ENCODE peak calls at places on chromosomes 11 and 22, in five cellular contexts. One of them, this sample, is unnamed. For H3K27me3, the result is how much of the 10 kb centered on the place peaks cover.

GRCh38 chr11:959608-960007 is 33.9 kb downstream of the AP2A2 start:
- DNase-seq in psoas muscle: no peak
- DNase-seq in lung: no peak
- DNase-seq in neural progenitor cell: no peak
- DNase-seq in esophagus squamous epithelium: no peak
- DNase-seq in this sample: no peak

GRCh38 chr11:69433741-69434140 is 47.7 kb upstream of the LINC01488 start:
- DNase-seq in lung: no peak
- DNase-seq in neural progenitor cell: no peak
- DNase-seq in psoas muscle: no peak
- DNase-seq in esophagus squamous epithelium: no peak
- DNase-seq in this sample: no peak

GRCh38 chr11:128548655-128549255 is 38.6 kb downstream of the ETS1 start:
- DNase-seq in neural progenitor cell: peak
- DNase-seq in lung: peak
- DNase-seq in psoas muscle: peak
- DNase-seq in esophagus squamous epithelium: no peak
- DNase-seq in this sample: peak

GRCh38 chr11:134339756-134340155 is 8.0 kb downstream of the GLB1L2 start:
- DNase-seq in neural progenitor cell: no peak
- DNase-seq in psoas muscle: no peak
- DNase-seq in esophagus squamous epithelium: no peak
- DNase-seq in lung: peak
- DNase-seq in this sample: no peak

GRCh38 chr11:68106165-68106940 is 14.8 kb downstream of the CHKA start:
- DNase-seq in lung: no peak
- DNase-seq in psoas muscle: no peak
- DNase-seq in esophagus squamous epithelium: no peak
- DNase-seq in neural progenitor cell: no peak
- DNase-seq in this sample: no peak

GRCh38 chr11:44018127-44018521 is 29.7 kb upstream of the ACCSL start:
- DNase-seq in lung: no peak
- DNase-seq in esophagus squamous epithelium: no peak
- DNase-seq in neural progenitor cell: no peak
- DNase-seq in psoas muscle: no peak
- DNase-seq in this sample: no peak

GRCh38 chr11:70595452-70595851 is 197.1 kb downstream of the CTTN start:
- DNase-seq in psoas muscle: no peak
- DNase-seq in esophagus squamous epithelium: no peak
- DNase-seq in neural progenitor cell: no peak
- DNase-seq in lung: no peak
- DNase-seq in this sample: no peak

GRCh38 chr11:116990061-116990473 is 108.2 kb downstream of the SIK3 start:
- DNase-seq in lung: no peak
- DNase-seq in esophagus squamous epithelium: no peak
- DNase-seq in psoas muscle: no peak
- DNase-seq in neural progenitor cell: no peak
- DNase-seq in this sample: no peak

GRCh38 chr11:86954288-86955110 is 696 bp downstream of the FZD4 start:
- DNase-seq in psoas muscle: peak
- DNase-seq in lung: peak
- DNase-seq in esophagus squamous epithelium: no peak
- DNase-seq in neural progenitor cell: peak
- DNase-seq in this sample: peak

GRCh38 chr11:91446267-91446666 is 778.4 kb upstream of the FAT3 start:
- DNase-seq in esophagus squamous epithelium: no peak
- DNase-seq in psoas muscle: no peak
- DNase-seq in neural progenitor cell: no peak
- DNase-seq in lung: no peak
- DNase-seq in this sample: no peak

GRCh38 chr11:84824624-84825023 is 802.5 kb downstream of the DLG2 start:
- DNase-seq in psoas muscle: no peak
- DNase-seq in neural progenitor cell: no peak
- DNase-seq in esophagus squamous epithelium: no peak
- DNase-seq in lung: no peak
- DNase-seq in this sample: no peak

GRCh38 chr11:75873417-75874148 is 58.6 kb downstream of the UVRAG start:
- DNase-seq in lung: no peak
- DNase-seq in neural progenitor cell: peak
- DNase-seq in psoas muscle: no peak
- DNase-seq in esophagus squamous epithelium: no peak
- DNase-seq in this sample: no peak

GRCh38 chr11:105862736-105863367 is 159.2 kb downstream of the MSANTD4 start:
- DNase-seq in lung: no peak
- DNase-seq in psoas muscle: no peak
- DNase-seq in esophagus squamous epithelium: no peak
- DNase-seq in neural progenitor cell: peak
- DNase-seq in this sample: no peak

GRCh38 chr11:87463486-87464102 is 425.9 kb downstream of the TMEM135 start:
- DNase-seq in lung: no peak
- DNase-seq in esophagus squamous epithelium: no peak
- DNase-seq in psoas muscle: no peak
- DNase-seq in neural progenitor cell: peak
- DNase-seq in this sample: no peak

GRCh38 chr22:28316014-28316413 is 363.6 kb downstream of the TTC28 start:
- DNase-seq in esophagus squamous epithelium: no peak
- DNase-seq in lung: no peak
- DNase-seq in psoas muscle: no peak
- DNase-seq in neural progenitor cell: no peak
- DNase-seq in this sample: no peak

GRCh38 chr11:104873252-104873651 is 25.0 kb downstream of the CASP12 start:
- DNase-seq in lung: no peak
- DNase-seq in neural progenitor cell: no peak
- DNase-seq in esophagus squamous epithelium: no peak
- DNase-seq in psoas muscle: no peak
- DNase-seq in this sample: peak

GRCh38 chr22:39078329-39078728 is 1.3 kb downstream of the APOBEC3G start:
- DNase-seq in psoas muscle: no peak
- DNase-seq in esophagus squamous epithelium: no peak
- DNase-seq in lung: no peak
- DNase-seq in neural progenitor cell: no peak
- DNase-seq in this sample: no peak

GRCh38 chr11:117679464-117679863 is 117.6 kb downstream of the DSCAML1 start:
- DNase-seq in lung: no peak
- DNase-seq in psoas muscle: no peak
- DNase-seq in esophagus squamous epithelium: no peak
- DNase-seq in neural progenitor cell: no peak
- DNase-seq in this sample: no peak

GRCh38 chr11:60925685-60926267 is 1.5 kb downstream of the TMEM132A start:
- DNase-seq in lung: no peak
- DNase-seq in neural progenitor cell: no peak
- DNase-seq in psoas muscle: no peak
- DNase-seq in esophagus squamous epithelium: no peak
- DNase-seq in this sample: no peak

GRCh38 chr11:35127619-35128018 is 11.4 kb upstream of the CD44 start:
- DNase-seq in psoas muscle: no peak
- DNase-seq in neural progenitor cell: no peak
- DNase-seq in lung: no peak
- DNase-seq in esophagus squamous epithelium: no peak
- DNase-seq in this sample: no peak

GRCh38 chr11:96061730-96062524 is 138.0 kb upstream of the MTMR2 start:
- DNase-seq in lung: no peak
- DNase-seq in esophagus squamous epithelium: no peak
- DNase-seq in neural progenitor cell: no peak
- DNase-seq in psoas muscle: no peak
- DNase-seq in this sample: no peak

GRCh38 chr22:32850591-32851517 is 49.3 kb downstream of the TIMP3 start:
- DNase-seq in lung: peak
- DNase-seq in psoas muscle: peak
- DNase-seq in esophagus squamous epithelium: no peak
- DNase-seq in neural progenitor cell: no peak
- DNase-seq in this sample: no peak

GRCh38 chr22:20112623-20113511 is 3.0 kb upstream of the RANBP1 start:
- DNase-seq in psoas muscle: peak
- DNase-seq in neural progenitor cell: no peak
- DNase-seq in esophagus squamous epithelium: no peak
- DNase-seq in lung: no peak
- DNase-seq in this sample: no peak

GRCh38 chr11:131889146-131889577 is 518.7 kb downstream of the NTM start:
- DNase-seq in lung: no peak
- DNase-seq in psoas muscle: no peak
- DNase-seq in esophagus squamous epithelium: no peak
- DNase-seq in neural progenitor cell: peak
- DNase-seq in this sample: no peak

GRCh38 chr11:87355614-87356013 is 317.9 kb downstream of the TMEM135 start:
- DNase-seq in esophagus squamous epithelium: no peak
- DNase-seq in neural progenitor cell: no peak
- DNase-seq in lung: no peak
- DNase-seq in psoas muscle: no peak
- DNase-seq in this sample: no peak

GRCh38 chr11:110141812-110142211 is 48.6 kb downstream of the ZC3H12C start:
- DNase-seq in esophagus squamous epithelium: no peak
- DNase-seq in neural progenitor cell: no peak
- DNase-seq in psoas muscle: no peak
- DNase-seq in lung: no peak
- DNase-seq in this sample: no peak

GRCh38 chr11:15967966-15968365 is 388.4 kb downstream of the SOX6 start:
- DNase-seq in psoas muscle: no peak
- DNase-seq in neural progenitor cell: no peak
- DNase-seq in lung: no peak
- DNase-seq in esophagus squamous epithelium: no peak
- DNase-seq in this sample: no peak

GRCh38 chr22:48702573-48703264 is 1125.0 kb downstream of the BRD1 start:
- DNase-seq in psoas muscle: no peak
- DNase-seq in esophagus squamous epithelium: no peak
- DNase-seq in neural progenitor cell: peak
- DNase-seq in lung: no peak
- DNase-seq in this sample: no peak

GRCh38 chr11:9562716-9563115 is 10.8 kb upstream of the WEE1 start:
- DNase-seq in neural progenitor cell: no peak
- DNase-seq in lung: no peak
- DNase-seq in esophagus squamous epithelium: no peak
- DNase-seq in psoas muscle: no peak
- DNase-seq in this sample: no peak

GRCh38 chr22:37906364-37907008 is 389 bp downstream of the MICALL1 start:
- DNase-seq in lung: no peak
- DNase-seq in esophagus squamous epithelium: no peak
- DNase-seq in psoas muscle: peak
- DNase-seq in neural progenitor cell: peak
- DNase-seq in this sample: no peak

GRCh38 chr11:59273008-59273841 is 60.5 kb upstream of the MPEG1 start:
- DNase-seq in esophagus squamous epithelium: no peak
- DNase-seq in psoas muscle: no peak
- DNase-seq in lung: no peak
- DNase-seq in neural progenitor cell: no peak
- DNase-seq in this sample: no peak

GRCh38 chr22:29375436-29376076 is 12.8 kb downstream of the AP1B1 start:
- DNase-seq in esophagus squamous epithelium: no peak
- DNase-seq in lung: no peak
- DNase-seq in psoas muscle: peak
- DNase-seq in neural progenitor cell: no peak
- DNase-seq in this sample: no peak

GRCh38 chr11:44318369-44318768 is 8.4 kb upstream of the ALX4 start:
- DNase-seq in psoas muscle: no peak
- DNase-seq in esophagus squamous epithelium: no peak
- DNase-seq in lung: no peak
- DNase-seq in neural progenitor cell: no peak
- DNase-seq in this sample: no peak

DNA sequence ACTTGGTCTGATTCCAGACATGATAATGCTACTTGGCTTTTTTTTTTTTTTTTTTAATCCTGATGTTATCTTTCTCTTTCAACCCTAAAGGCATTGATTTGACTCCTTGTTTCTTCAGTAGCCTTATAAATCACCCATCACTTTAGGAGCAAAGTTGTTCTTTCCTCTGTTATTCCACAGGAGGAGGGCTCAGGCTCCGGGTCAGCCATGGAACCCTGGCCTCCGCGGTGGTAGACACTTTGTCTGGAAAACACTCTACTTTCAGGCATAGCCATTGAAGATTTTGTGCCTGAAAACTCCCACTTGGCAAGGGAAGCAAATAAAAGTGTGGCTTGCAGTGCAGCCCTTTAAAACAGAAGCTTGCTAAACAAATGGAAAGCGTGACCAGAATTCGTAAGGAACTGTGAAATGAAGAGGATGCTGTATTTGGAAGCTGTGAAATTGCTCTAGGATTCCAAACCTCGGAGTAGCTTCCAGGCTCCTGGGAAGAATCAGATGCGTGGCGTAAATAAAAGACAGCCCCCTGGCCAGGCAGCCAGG is 44.9 kb downstream of the ARHGAP8 start:
- DNase-seq in neural progenitor cell: no peak
- DNase-seq in psoas muscle: no peak
- DNase-seq in lung: no peak
- DNase-seq in esophagus squamous epithelium: no peak
- DNase-seq in this sample: no peak
- H3K27me3 ChIP-seq in neural progenitor cell: under half
- H3K27me3 ChIP-seq in psoas muscle: under half
- H3K27me3 ChIP-seq in lung: under half
- H3K27me3 ChIP-seq in esophagus squamous epithelium: under half
- H3K27me3 ChIP-seq in this sample: under half

DNA sequence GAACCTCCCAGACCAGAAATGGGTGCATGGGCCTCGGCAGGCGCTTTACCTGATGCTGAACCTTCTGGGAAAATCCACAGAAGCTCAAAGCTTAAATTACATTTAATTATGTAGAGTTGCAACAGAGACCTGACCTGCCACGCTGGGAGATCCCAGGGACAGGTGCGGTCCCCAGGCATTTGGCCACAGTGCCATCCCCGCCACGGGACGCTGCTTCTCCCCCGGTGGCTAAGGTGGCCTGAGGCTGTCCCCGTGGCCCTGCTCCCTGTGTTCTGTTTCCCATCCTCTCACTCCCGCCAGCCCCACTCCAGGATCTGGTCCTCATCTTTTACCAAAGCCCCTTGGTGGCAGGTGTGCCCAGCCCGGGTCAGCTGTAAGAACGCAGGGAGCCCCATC is 39.6 kb downstream of the GRAMD4 start:
- DNase-seq in esophagus squamous epithelium: no peak
- DNase-seq in lung: no peak
- DNase-seq in psoas muscle: no peak
- DNase-seq in neural progenitor cell: no peak
- DNase-seq in this sample: no peak
- H3K4me3 ChIP-seq in esophagus squamous epithelium: no peak
- H3K4me3 ChIP-seq in lung: no peak
- H3K4me3 ChIP-seq in psoas muscle: no peak
- H3K4me3 ChIP-seq in neural progenitor cell: no peak
- H3K4me3 ChIP-seq in this sample: no peak

DNA sequence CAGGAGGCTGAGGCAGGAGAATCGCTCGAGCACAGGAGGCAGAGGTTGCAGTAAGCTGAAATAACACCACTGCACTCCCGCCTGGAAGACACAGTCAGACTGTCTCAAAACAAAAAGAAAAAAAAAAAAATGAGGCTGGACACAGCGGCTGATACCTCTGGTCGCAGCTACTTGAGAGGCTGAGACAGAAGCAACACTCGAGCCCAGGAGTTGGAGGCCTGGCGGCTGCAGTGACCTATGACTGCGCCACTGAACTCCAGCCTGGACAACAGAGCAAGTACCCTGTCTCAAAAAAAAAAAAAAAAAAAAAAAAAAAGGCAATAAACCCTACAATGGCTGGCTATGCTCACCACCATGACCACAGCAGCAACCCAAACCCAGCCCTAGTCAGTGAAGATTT is 11.0 kb downstream of the NAP1L4 start:
- DNase-seq in esophagus squamous epithelium: no peak
- DNase-seq in psoas muscle: no peak
- DNase-seq in neural progenitor cell: no peak
- DNase-seq in lung: no peak
- DNase-seq in this sample: no peak
- TF ChIP-seq CTCF in esophagus squamous epithelium: no peak
- TF ChIP-seq CTCF in psoas muscle: no peak
- TF ChIP-seq CTCF in neural progenitor cell: no peak
- TF ChIP-seq CTCF in lung: no peak
- TF ChIP-seq CTCF in this sample: no peak

GRCh38 chr11:27184458-27185312 is 144.1 kb downstream of the BBOX1 start:
- DNase-seq in psoas muscle: no peak
- DNase-seq in neural progenitor cell: no peak
- DNase-seq in lung: no peak
- DNase-seq in esophagus squamous epithelium: no peak
- DNase-seq in this sample: no peak
- H3K27me3 ChIP-seq in psoas muscle: under half
- H3K27me3 ChIP-seq in neural progenitor cell: under half
- H3K27me3 ChIP-seq in lung: under half
- H3K27me3 ChIP-seq in esophagus squamous epithelium: under half
- H3K27me3 ChIP-seq in this sample: under half

This sample was measured in BE2C.